ENCODE peak calls at places on chromosome 1, in five cellular contexts. N is dermis microvascular lymphatic vessel endothelial cell, P is uterus, Y is skeletal muscle cell, T is frontal cortex. R is an unnamed sample.

GRCh38 chr1:6519491-6519934 is 28.0 kb upstream of the PLEKHG5 start:
- DNase-seq in N (no peak), P (no peak), Y (no peak), T (no peak), R (no peak)

GRCh38 chr1:42860339-42861013 is 14.1 kb downstream of the ZNF691 start:
- DNase-seq in N (no peak), P (no peak), Y (no peak), T (no peak), R (no peak)

GRCh38 chr1:230794431-230794830 is 47.2 kb downstream of the CAPN9 start:
- DNase-seq in N (no peak), P (no peak), Y (no peak), T (no peak), R (no peak)

GRCh38 chr1:201582261-201582951 is 43.5 kb downstream of the NAV1 start:
- DNase-seq in N (no peak), P (peak), Y (peak), T (no peak), R (no peak)

GRCh38 chr1:61588736-61589381 is 136.1 kb downstream of the TM2D1 start:
- DNase-seq in N (peak), P (peak), Y (no peak), T (no peak), R (peak)

GRCh38 chr1:154703207-154703606 is 95.2 kb upstream of the ADAR start:
- DNase-seq in N (no peak), P (no peak), Y (no peak), T (no peak), R (no peak)

GRCh38 chr1:214325401-214325800 is 44.4 kb downstream of the SMYD2 start:
- DNase-seq in N (no peak), P (no peak), Y (no peak), T (no peak), R (no peak)

GRCh38 chr1:61851849-61852692 is 109.8 kb downstream of the PATJ start:
- DNase-seq in N (peak), P (no peak), Y (no peak), T (peak), R (no peak)

GRCh38 chr1:179586107-179586823 is 5.4 kb upstream of the TDRD5 start:
- DNase-seq in N (peak), P (no peak), Y (peak), T (peak), R (peak)

GRCh38 chr1:202576816-202577215 is 133.4 kb downstream of the SYT2 start:
- DNase-seq in N (peak), P (no peak), Y (peak), T (no peak), R (no peak)

GRCh38 chr1:68158837-68159236 is 73.5 kb downstream of the WLS start:
- DNase-seq in N (no peak), P (no peak), Y (no peak), T (no peak), R (no peak)

GRCh38 chr1:100277866-100278265 is 11.8 kb downstream of the RTCA start:
- DNase-seq in N (peak), P (no peak), Y (no peak), T (no peak), R (no peak)

GRCh38 chr1:25861316-25862286 is 2.3 kb upstream of the AUNIP start:
- DNase-seq in N (peak), P (no peak), Y (no peak), T (no peak), R (no peak)

GRCh38 chr1:70509996-70510876 is 99.2 kb downstream of the CTH start:
- DNase-seq in N (peak), P (no peak), Y (peak), T (peak), R (no peak)

GRCh38 chr1:169250022-169250421 is 117.6 kb downstream of the NME7 start:
- DNase-seq in N (no peak), P (no peak), Y (no peak), T (no peak), R (no peak)

GRCh38 chr1:16172964-16173446 is 17.1 kb upstream of the EPHA2 start:
- DNase-seq in N (no peak), P (no peak), Y (no peak), T (no peak), R (no peak)

GRCh38 chr1:21664806-21665588 is 4.2 kb downstream of the RAP1GAP start:
- DNase-seq in N (no peak), P (no peak), Y (no peak), T (no peak), R (no peak)